ENCODE peak calls at places on chromosomes 5 and 9, in four cellular contexts. S, X, J and H are unnamed samples.
A peak's percentile ranks its signal among the peaks of the same experiment; 100 is the strongest.

GRCh38 chr9:77132991-77133390 is 44.3 kb upstream of the VPS13A start:
- DNase-seq in S (no peak), X (no peak), J (no peak), H (no peak)

GRCh38 chr5:157941616-157942015 is 82.7 kb upstream of the CLINT1 start:
- DNase-seq in S (no peak), X (no peak), J (no peak), H (no peak)

GRCh38 chr5:179228341-179229121 is 116.7 kb downstream of the ADAMTS2 start:
- DNase-seq in S (no peak), X (no peak), J (no peak), H (no peak)

GRCh38 chr5:14313986-14314690 is 171.0 kb downstream of the TRIO start:
- DNase-seq in S (no peak), X (no peak), J (no peak), H (no peak)

GRCh38 chr5:175479125-175479881 is 943 bp downstream of the SFXN1 start:
- DNase-seq in S (no peak), X (peak; percentile 48), J (no peak), H (no peak)

GRCh38 chr9:68912561-68912960 is 101.4 kb downstream of the PRKACG start:
- DNase-seq in S (no peak), X (no peak), J (no peak), H (no peak)

GRCh38 chr9:93081931-93082330 is 14.1 kb upstream of the CARD19 start:
- DNase-seq in S (no peak), X (peak; percentile 25), J (no peak), H (no peak)

GRCh38 chr5:139651502-139651862 is 3.3 kb downstream of the CXXC5 start:
- DNase-seq in S (no peak), X (no peak), J (no peak), H (no peak)

GRCh38 chr9:16475257-16475656 is 395.2 kb downstream of the BNC2 start:
- DNase-seq in S (no peak), X (no peak), J (no peak), H (no peak)

GRCh38 chr5:89308606-89309040 is 425.6 kb upstream of the MEF2C start:
- DNase-seq in S (no peak), X (no peak), J (no peak), H (no peak)

GRCh38 chr9:16401720-16402119 is 468.8 kb downstream of the BNC2 start:
- DNase-seq in S (no peak), X (no peak), J (no peak), H (no peak)

GRCh38 chr5:170269579-170269978 is 28.0 kb downstream of the LCP2 start:
- DNase-seq in S (no peak), X (no peak), J (no peak), H (no peak)

GRCh38 chr9:127979333-127980055 is 1.3 kb downstream of the EEIG1 start:
- DNase-seq in S (peak; percentile 66), X (peak; percentile 72), J (no peak), H (peak; percentile 48)

GRCh38 chr9:77978086-77978781 is 53.4 kb downstream of the GNAQ start:
- DNase-seq in S (no peak), X (no peak), J (no peak), H (no peak)

GRCh38 chr5:151718168-151718567 is 31.5 kb upstream of the SPARC start:
- DNase-seq in S (no peak), X (no peak), J (no peak), H (no peak)

GRCh38 chr5:95842955-95843544 is 20.5 kb upstream of the GLRX start:
- DNase-seq in S (no peak), X (peak; percentile 63), J (no peak), H (peak; percentile 70)

GRCh38 chr5:59757442-59757841 is 136.1 kb downstream of the PDE4D start:
- DNase-seq in S (no peak), X (no peak), J (no peak), H (no peak)

GRCh38 chr9:69104830-69105527 is 69.1 kb upstream of the TJP2 start:
- DNase-seq in S (peak; percentile 87), X (peak; percentile 88), J (no peak), H (no peak)

GRCh38 chr5:65926893-65927292 is 518 bp downstream of the ERBIN start:
- DNase-seq in S (no peak), X (peak; percentile 33), J (no peak), H (peak; percentile 40)

GRCh38 chr5:88760512-88760911 is 122.5 kb downstream of the MEF2C start:
- DNase-seq in S (no peak), X (peak; percentile 7), J (no peak), H (no peak)

GRCh38 chr5:151947924-151948323 is 23.3 kb upstream of the GLRA1 start:
- DNase-seq in S (no peak), X (no peak), J (no peak), H (no peak)

GRCh38 chr9:111961575-111961974 is 65.0 kb downstream of the UGCG start:
- DNase-seq in S (peak; percentile 53), X (no peak), J (no peak), H (peak; percentile 88)

GRCh38 chr5:14849516-14850294 is 21.9 kb downstream of the ANKH start:
- DNase-seq in S (no peak), X (no peak), J (peak; percentile 26), H (no peak)

GRCh38 chr5:130571076-130571475 is 594.0 kb downstream of the HINT1 start:
- DNase-seq in S (no peak), X (no peak), J (no peak), H (no peak)

GRCh38 chr9:134656334-134657034 is 14.9 kb downstream of the COL5A1 start:
- DNase-seq in S (no peak), X (no peak), J (no peak), H (no peak)

GRCh38 chr5:125552486-125552885 is 806.0 kb upstream of the ZNF608 start:
- DNase-seq in S (no peak), X (no peak), J (no peak), H (no peak)

GRCh38 chr9:13354733-13355132 is 75.2 kb upstream of the MPDZ start:
- DNase-seq in S (no peak), X (no peak), J (no peak), H (no peak)

GRCh38 chr5:34627794-34628193 is 28.3 kb upstream of the RAI14 start:
- DNase-seq in S (no peak), X (no peak), J (no peak), H (no peak)

GRCh38 chr5:156232251-156232869 is 94.6 kb upstream of the SGCD start:
- DNase-seq in S (no peak), X (no peak), J (no peak), H (no peak)

GRCh38 chr5:67015577-67016290 is 180.9 kb downstream of the CD180 start:
- DNase-seq in S (no peak), X (peak; percentile 19), J (no peak), H (no peak)

GRCh38 chr5:39500656-39501295 is 76.0 kb upstream of the DAB2 start:
- DNase-seq in S (no peak), X (no peak), J (no peak), H (no peak)

GRCh38 chr5:107636555-107636954 is 34.2 kb downstream of the EFNA5 start:
- DNase-seq in S (no peak), X (peak; percentile 16), J (no peak), H (no peak)

GRCh38 chr5:3740546-3741371 is 145.1 kb downstream of the IRX1 start:
- DNase-seq in S (no peak), X (peak; percentile 48), J (no peak), H (no peak)
- H3K36me3 ChIP-seq in S (no peaks in the 10 kb centered on the region), X (no peaks in the 10 kb centered on the region), J (no peaks in the 10 kb centered on the region), H (no peaks in the 10 kb centered on the region)

GRCh38 chr5:161676109-161676508 is 9.4 kb upstream of the GABRA6 start:
- DNase-seq in S (no peak), X (peak; percentile 23), J (no peak), H (no peak)
- H3K36me3 ChIP-seq in S (no peaks in the 10 kb centered on the region), X (no peaks in the 10 kb centered on the region), J (no peaks in the 10 kb centered on the region), H (no peaks in the 10 kb centered on the region)

DNA sequence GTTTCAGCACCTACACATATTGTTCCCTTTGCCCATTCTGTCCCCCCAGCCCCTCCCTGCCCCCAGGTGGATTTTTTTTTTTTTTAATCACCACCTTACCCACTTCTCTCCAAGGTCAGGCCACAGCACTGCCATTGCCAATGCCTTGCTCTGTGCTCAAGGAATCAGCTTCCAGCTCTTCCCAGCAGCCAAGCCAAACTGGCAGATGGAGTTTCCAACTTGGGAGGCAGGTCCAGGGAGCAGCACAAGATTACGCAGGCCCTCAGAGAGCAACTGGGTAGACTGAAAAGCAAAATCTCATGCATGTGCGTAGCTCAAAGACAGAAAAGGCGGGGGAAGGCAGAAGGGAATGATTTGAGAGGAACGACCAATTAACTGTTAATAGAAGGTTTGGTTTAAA is 15.1 kb downstream of the GRHPR start:
- DNase-seq in S (no peak), X (no peak), J (no peak), H (no peak)
- H3K36me3 ChIP-seq in S (no peaks in the 10 kb centered on the region), X (no peaks in the 10 kb centered on the region), J (peaks cover 34% of the 10 kb centered on the region), H (peaks cover 76% of the 10 kb centered on the region)

GRCh38 chr9:123087359-123087888 is 54.0 kb downstream of the GPR21 start:
- DNase-seq in S (no peak), X (no peak), J (no peak), H (no peak)
- H3K36me3 ChIP-seq in S (no peaks in the 10 kb centered on the region), X (peaks cover 6% of the 10 kb centered on the region), J (peaks cover 3% of the 10 kb centered on the region), H (peaks cover 68% of the 10 kb centered on the region)

GRCh38 chr9:95510610-95511231 is 6.0 kb downstream of the PTCH1 start:
- DNase-seq in S (peak; percentile 94), X (peak; percentile 98), J (peak; percentile 82), H (peak; percentile 96)
- H3K36me3 ChIP-seq in S (no peaks in the 10 kb centered on the region), X (no peaks in the 10 kb centered on the region), J (no peaks in the 10 kb centered on the region), H (no peaks in the 10 kb centered on the region)

GRCh38 chr5:83035373-83036170 is 41.6 kb downstream of the TMEM167A start:
- DNase-seq in S (peak; percentile 14), X (no peak), J (no peak), H (peak; percentile 90)
- H3K36me3 ChIP-seq in S (no peaks in the 10 kb centered on the region), X (no peaks in the 10 kb centered on the region), J (no peaks in the 10 kb centered on the region), H (no peaks in the 10 kb centered on the region)

DNA sequence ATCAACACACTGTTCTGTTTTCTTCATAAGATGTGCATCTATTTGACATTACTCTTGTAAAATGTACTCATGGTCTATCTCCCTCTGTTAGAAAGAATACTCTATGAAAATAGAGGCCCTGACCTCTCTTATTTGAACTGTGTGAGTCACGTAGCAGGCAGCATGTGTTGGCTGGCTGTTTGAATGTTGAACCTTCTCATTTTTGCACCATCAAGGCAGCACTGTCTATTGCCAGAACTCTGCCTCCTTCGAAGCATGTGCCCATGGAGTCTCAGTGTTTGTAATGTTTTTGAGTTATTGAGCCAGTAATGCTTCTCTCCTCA is 144.4 kb downstream of the ALDH1A1 start:
- DNase-seq in S (no peak), X (no peak), J (no peak), H (no peak)
- H3K36me3 ChIP-seq in S (no peaks in the 10 kb centered on the region), X (no peaks in the 10 kb centered on the region), J (no peaks in the 10 kb centered on the region), H (no peaks in the 10 kb centered on the region)